ENCODE peak calls at places on chromosomes 11 and 22, in eight cellular contexts. O, H, I, B, V, D, X and P are unnamed samples.

GRCh38 chr22:35638408-35638807 is 9.8 kb upstream of the APOL6 start:
- DNase-seq in X (no peak), D (peak), O (no peak), V (no peak), B (peak), H (peak), I (peak), P (no peak)

GRCh38 chr11:20808328-20808727 is 138.9 kb downstream of the NELL1 start:
- DNase-seq in I (no peak), H (no peak), X (no peak), B (no peak), O (no peak), D (no peak), V (no peak), P (no peak)

GRCh38 chr11:78244080-78244479 is 55.4 kb downstream of the USP35 start:
- DNase-seq in O (no peak), B (peak), X (no peak), H (no peak), D (no peak), V (no peak), I (no peak), P (no peak)

GRCh38 chr11:61429346-61429690 is 457 bp downstream of the CPSF7 start:
- DNase-seq in O (peak), D (no peak), V (peak), I (peak), X (no peak), H (peak), B (peak), P (no peak)

GRCh38 chr11:3220521-3221407 is 2.2 kb upstream of the MRGPRG start:
- DNase-seq in V (no peak), B (no peak), D (peak), X (no peak), O (no peak), I (no peak), H (peak), P (peak)

GRCh38 chr11:31479073-31479472 is 30.3 kb downstream of the IMMP1L start:
- DNase-seq in H (no peak), O (no peak), D (no peak), B (no peak), I (no peak), V (no peak), X (no peak), P (no peak)

GRCh38 chr11:45967506-45967905 is 45.0 kb downstream of the LARGE2 start:
- DNase-seq in D (no peak), X (no peak), I (no peak), O (no peak), H (no peak), B (no peak), V (no peak), P (no peak)

GRCh38 chr22:22111267-22111751 is 128.7 kb upstream of the TOP3B start:
- DNase-seq in X (peak), I (no peak), D (no peak), H (peak), B (peak), O (no peak), V (peak), P (no peak)

GRCh38 chr11:794013-794765 is 3.9 kb downstream of the SLC25A22 start:
- DNase-seq in B (no peak), H (no peak), I (no peak), D (no peak), X (no peak), O (no peak), V (no peak), P (no peak)

GRCh38 chr11:102061276-102061675 is 14.0 kb downstream of the CFAP300 start:
- DNase-seq in O (no peak), I (no peak), B (peak), X (no peak), H (no peak), V (no peak), D (no peak), P (no peak)

GRCh38 chr11:71947498-71947897 is 18.7 kb downstream of the RNF121 start:
- DNase-seq in D (no peak), V (no peak), O (no peak), B (no peak), X (no peak), H (no peak), I (no peak), P (no peak)

GRCh38 chr11:102017029-102017428 is 30.2 kb upstream of the CFAP300 start:
- DNase-seq in H (no peak), D (no peak), I (no peak), O (no peak), V (no peak), X (no peak), B (no peak), P (no peak)

GRCh38 chr11:111019931-111020381 is 225.6 kb upstream of the POU2AF2 start:
- DNase-seq in D (no peak), X (no peak), B (peak), H (no peak), V (no peak), O (peak), I (no peak), P (no peak)

GRCh38 chr11:64355078-64355940 is 3.7 kb upstream of the RPS6KA4 start:
- DNase-seq in H (no peak), V (peak), X (peak), O (peak), D (peak), B (peak), I (peak), P (peak)

GRCh38 chr11:2533642-2534115 is 88.9 kb downstream of the KCNQ1 start:
- DNase-seq in H (no peak), B (peak), D (peak), V (peak), X (peak), I (peak), O (peak), P (peak)

GRCh38 chr11:67409781-67410368 is 5.6 kb upstream of the CARNS1 start:
- DNase-seq in X (no peak), H (no peak), O (peak), V (no peak), D (no peak), I (no peak), B (no peak), P (no peak)

GRCh38 chr11:113974741-113975470 is at the start of gene HTR3A:
- DNase-seq in H (no peak), X (no peak), B (no peak), O (peak), I (no peak), D (peak), V (peak), P (no peak)

GRCh38 chr11:126341760-126342161 is 13.7 kb upstream of the ST3GAL4 start:
- DNase-seq in D (no peak), H (no peak), V (peak), X (peak), O (peak), B (peak), I (no peak), P (peak)

GRCh38 chr11:130650456-130651068 is 202.1 kb downstream of the ADAMTS15 start:
- DNase-seq in D (no peak), H (no peak), V (no peak), X (peak), O (no peak), I (no peak), B (no peak), P (no peak)

GRCh38 chr22:37607010-37607911 is 1.4 kb upstream of the GGA1 start:
- DNase-seq in I (no peak), D (peak), H (peak), X (peak), B (peak), V (peak), O (peak), P (no peak)

GRCh38 chr11:19660076-19660475 is 52.6 kb upstream of the NAV2 start:
- DNase-seq in O (peak), I (no peak), X (peak), D (no peak), H (no peak), V (peak), B (peak), P (no peak)

GRCh38 chr11:120191058-120191457 is 19.8 kb upstream of the OAF start:
- DNase-seq in D (no peak), I (no peak), X (no peak), H (no peak), O (no peak), V (no peak), B (no peak), P (no peak)

GRCh38 chr11:22713336-22713735 is 46.9 kb downstream of the GAS2 start:
- DNase-seq in I (no peak), H (no peak), D (no peak), X (peak), O (no peak), B (no peak), V (no peak), P (no peak)

GRCh38 chr11:68763181-68763721 is 11.9 kb upstream of the TESMIN start:
- DNase-seq in O (no peak), V (no peak), D (no peak), X (peak), H (no peak), B (no peak), I (no peak), P (no peak)

GRCh38 chr11:121886005-121886739 is 229.8 kb downstream of the BLID start:
- DNase-seq in X (no peak), O (no peak), I (no peak), D (no peak), V (no peak), B (no peak), H (no peak), P (no peak)

GRCh38 chr11:13358871-13359270 is 81.3 kb downstream of the BMAL1 start:
- DNase-seq in V (no peak), X (no peak), H (no peak), I (no peak), D (no peak), O (no peak), B (peak), P (no peak)

GRCh38 chr11:13352711-13353110 is 75.1 kb downstream of the BMAL1 start:
- DNase-seq in V (no peak), X (no peak), B (no peak), H (no peak), I (no peak), O (no peak), D (no peak), P (no peak)

GRCh38 chr11:13357232-13357631 is 79.6 kb downstream of the BMAL1 start:
- DNase-seq in X (no peak), B (no peak), O (no peak), V (no peak), D (no peak), H (no peak), I (no peak), P (no peak)

GRCh38 chr11:13355191-13355590 is 77.6 kb downstream of the BMAL1 start:
- DNase-seq in D (no peak), V (no peak), B (no peak), X (no peak), O (no peak), I (no peak), H (no peak), P (no peak)

DNA sequence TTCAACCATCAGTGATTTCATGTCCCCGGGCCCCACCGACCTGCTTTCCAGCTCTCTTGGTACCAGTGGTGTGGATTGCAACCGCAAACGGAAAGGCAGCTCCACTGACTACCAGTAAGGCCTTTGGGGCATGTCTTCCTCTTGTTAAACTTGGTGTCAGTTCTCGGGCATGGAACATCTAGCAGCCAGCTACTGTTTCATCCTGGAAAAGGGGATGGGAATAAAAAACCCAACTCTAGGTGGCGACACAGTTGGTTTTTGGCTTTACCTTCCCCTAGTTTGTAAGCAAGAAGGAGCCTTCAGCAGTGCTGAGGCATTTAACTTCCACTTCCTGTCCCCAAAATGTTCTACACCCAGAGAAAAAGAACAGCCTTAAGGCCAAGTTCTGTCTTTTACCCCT is 76.7 kb downstream of the BMAL1 start:
- DNase-seq in X (no peak), H (no peak), I (no peak), O (peak), V (no peak), B (no peak), D (no peak), P (no peak)
- TF ChIP-seq CTCF in X (peak), H (peak), I (peak), O (peak), V (no peak), B (peak), D (peak), P (peak)

DNA sequence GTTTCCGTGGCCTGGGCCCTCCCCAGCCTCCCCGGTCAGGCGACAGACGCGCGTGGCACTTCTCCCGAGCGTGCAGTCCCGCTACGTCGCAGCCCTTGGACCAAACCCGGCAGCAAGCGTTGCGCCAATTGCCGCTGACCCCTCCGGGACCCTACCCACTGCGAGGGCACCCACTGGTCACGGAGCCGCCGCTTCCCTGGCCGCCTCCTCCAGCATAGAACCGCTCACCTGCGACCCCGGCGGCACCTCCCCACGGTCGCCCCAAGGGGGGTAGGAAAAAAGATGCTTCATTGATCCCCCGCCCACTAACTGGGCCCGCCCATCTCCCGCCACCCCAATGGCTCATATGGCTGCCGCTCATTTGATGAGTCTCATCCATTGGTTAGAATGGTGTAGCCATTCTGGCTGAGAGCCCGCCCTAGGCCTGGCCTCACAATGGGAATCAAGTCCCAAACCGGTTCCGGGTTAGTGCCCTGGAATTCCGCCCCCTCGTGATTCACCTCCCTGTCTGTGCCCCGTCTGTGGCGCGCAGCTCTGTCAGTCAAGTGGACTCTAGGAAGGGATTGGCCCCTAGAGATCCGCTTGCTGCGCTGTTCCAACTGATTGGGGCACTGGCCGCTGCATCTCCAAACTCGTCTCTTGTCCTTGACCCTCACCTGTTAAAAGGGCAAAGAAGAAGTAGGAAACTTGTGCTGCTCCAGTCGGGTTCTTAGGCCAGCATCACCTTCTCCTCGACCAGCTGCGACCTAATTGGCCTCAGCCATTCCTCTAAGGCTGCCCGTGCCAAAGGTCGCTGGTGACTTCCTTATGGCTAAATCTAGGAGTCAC is at the start of gene MSANTD4:
- DNase-seq in I (peak), H (peak), V (peak), O (peak), B (peak), D (peak), X (peak), P (peak)
- TF ChIP-seq CTCF in I (no peak), H (no peak), V (no peak), O (no peak), B (no peak), D (no peak), X (no peak), P (no peak)

GRCh38 chr11:47270331-47271271 is 668 bp downstream of the MADD start:
- DNase-seq in D (peak), V (peak), B (peak), I (no peak), X (peak), H (no peak), O (peak), P (no peak)
- TF ChIP-seq CTCF in D (no peak), V (peak), B (peak), I (peak), X (peak), H (peak), O (no peak), P (peak)

DNA sequence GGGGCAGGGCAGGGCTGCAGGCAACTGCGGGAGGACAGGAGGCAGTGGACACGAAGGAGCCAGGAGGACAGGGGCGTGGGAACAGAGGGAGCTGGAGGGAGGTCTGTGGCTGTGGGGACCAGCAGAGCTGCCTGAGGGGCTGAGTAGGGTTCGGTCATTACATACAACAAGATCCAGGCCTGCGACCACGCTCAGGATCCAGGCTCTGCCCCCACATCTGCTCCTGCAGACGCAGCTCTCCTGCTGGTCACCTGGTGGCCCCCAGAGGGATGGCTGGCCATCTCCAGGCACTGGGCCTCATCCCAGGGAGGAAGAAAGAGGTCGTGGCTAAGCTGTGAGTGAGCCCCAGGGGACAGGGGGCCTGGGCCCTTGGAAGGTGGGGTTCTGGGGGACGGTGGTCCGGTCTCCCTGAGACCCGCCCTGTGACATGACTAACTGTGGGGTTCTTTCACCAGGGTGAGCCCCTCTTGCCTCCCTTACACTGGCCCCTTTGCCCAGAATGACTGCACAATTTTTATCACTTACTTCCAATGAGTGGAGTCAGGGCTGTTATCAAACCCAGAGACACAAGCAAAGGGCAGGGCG is 6.8 kb upstream of the APOBEC3A start:
- DNase-seq in O (no peak), B (no peak), X (no peak), I (no peak), H (no peak), D (peak), V (no peak), P (no peak)
- TF ChIP-seq CTCF in O (no peak), B (no peak), X (no peak), I (no peak), H (no peak), D (no peak), V (no peak), P (no peak)

GRCh38 chr11:108914981-108915380 is 250.1 kb downstream of the DDX10 start:
- DNase-seq in X (no peak), B (no peak), V (no peak), I (peak), O (no peak), D (no peak), H (no peak), P (no peak)
- TF ChIP-seq CTCF in X (no peak), B (no peak), V (no peak), I (no peak), O (no peak), D (no peak), H (no peak), P (no peak)